ENCODE peak calls at places on chromosomes 5 and 9, in five cellular contexts. One of them, this sample, is unnamed.
A peak's percentile ranks its signal among the peaks of the same experiment; 100 is the strongest.

GRCh38 chr9:35075358-35075757 is 2.9 kb upstream of the VCP start:
- DNase-seq in gastrocnemius medialis: no peak
- DNase-seq in sigmoid colon: peak; percentile 57
- DNase-seq in stomach: no peak
- DNase-seq in right lobe of liver: no peak
- DNase-seq in this sample: no peak

GRCh38 chr5:141914154-141914743 is 9.4 kb upstream of the DELE1 start:
- DNase-seq in gastrocnemius medialis: no peak
- DNase-seq in sigmoid colon: peak; percentile 71
- DNase-seq in stomach: peak; percentile 46
- DNase-seq in right lobe of liver: peak; percentile 67
- DNase-seq in this sample: no peak

GRCh38 chr5:180591249-180591887 is at the start of gene SCGB3A1:
- DNase-seq in gastrocnemius medialis: no peak
- DNase-seq in sigmoid colon: peak; percentile 59
- DNase-seq in stomach: no peak
- DNase-seq in right lobe of liver: peak; percentile 23
- DNase-seq in this sample: no peak

GRCh38 chr9:98834386-98834785 is 26.9 kb downstream of the GALNT12 start:
- DNase-seq in gastrocnemius medialis: no peak
- DNase-seq in sigmoid colon: no peak
- DNase-seq in stomach: no peak
- DNase-seq in right lobe of liver: no peak
- DNase-seq in this sample: no peak

GRCh38 chr9:92961627-92962302 is 14.4 kb downstream of the FGD3 start:
- DNase-seq in gastrocnemius medialis: no peak
- DNase-seq in sigmoid colon: no peak
- DNase-seq in stomach: peak; percentile 26
- DNase-seq in right lobe of liver: no peak
- DNase-seq in this sample: no peak

GRCh38 chr5:58019614-58020013 is 440.3 kb downstream of the PLK2 start:
- DNase-seq in gastrocnemius medialis: peak; percentile 61
- DNase-seq in sigmoid colon: no peak
- DNase-seq in stomach: peak; percentile 27
- DNase-seq in right lobe of liver: peak; percentile 44
- DNase-seq in this sample: no peak

GRCh38 chr9:115362101-115362500 is 244.1 kb upstream of the TNC start:
- DNase-seq in gastrocnemius medialis: no peak
- DNase-seq in sigmoid colon: no peak
- DNase-seq in stomach: no peak
- DNase-seq in right lobe of liver: no peak
- DNase-seq in this sample: no peak

GRCh38 chr9:70133253-70134208 is 89.9 kb downstream of the MAMDC2 start:
- DNase-seq in gastrocnemius medialis: no peak
- DNase-seq in sigmoid colon: no peak
- DNase-seq in stomach: no peak
- DNase-seq in right lobe of liver: no peak
- DNase-seq in this sample: no peak

GRCh38 chr9:115923410-115923809 is 230.2 kb upstream of the PAPPA start:
- DNase-seq in gastrocnemius medialis: no peak
- DNase-seq in sigmoid colon: no peak
- DNase-seq in stomach: no peak
- DNase-seq in right lobe of liver: no peak
- DNase-seq in this sample: no peak

GRCh38 chr9:122219856-122220672 is 8.7 kb downstream of the LHX6 start:
- DNase-seq in gastrocnemius medialis: no peak
- DNase-seq in sigmoid colon: no peak
- DNase-seq in stomach: no peak
- DNase-seq in right lobe of liver: no peak
- DNase-seq in this sample: no peak

GRCh38 chr5:78367318-78367991 is 7.0 kb downstream of the SCAMP1 start:
- DNase-seq in gastrocnemius medialis: no peak
- DNase-seq in sigmoid colon: no peak
- DNase-seq in stomach: no peak
- DNase-seq in right lobe of liver: no peak
- DNase-seq in this sample: no peak

GRCh38 chr9:24127519-24127918 is 301.5 kb upstream of the ELAVL2 start:
- DNase-seq in gastrocnemius medialis: no peak
- DNase-seq in sigmoid colon: no peak
- DNase-seq in stomach: no peak
- DNase-seq in right lobe of liver: no peak
- DNase-seq in this sample: no peak

GRCh38 chr5:57841671-57842375 is 359.2 kb upstream of the ACTBL2 start:
- DNase-seq in gastrocnemius medialis: no peak
- DNase-seq in sigmoid colon: no peak
- DNase-seq in stomach: no peak
- DNase-seq in right lobe of liver: no peak
- DNase-seq in this sample: peak; percentile 99

GRCh38 chr5:8895599-8895998 is 650.3 kb downstream of the SEMA5A start:
- DNase-seq in gastrocnemius medialis: no peak
- DNase-seq in sigmoid colon: no peak
- DNase-seq in stomach: no peak
- DNase-seq in right lobe of liver: no peak
- DNase-seq in this sample: no peak

GRCh38 chr9:114207034-114207815 is 51.9 kb downstream of the COL27A1 start:
- DNase-seq in gastrocnemius medialis: peak; percentile 95
- DNase-seq in sigmoid colon: peak; percentile 79
- DNase-seq in stomach: no peak
- DNase-seq in right lobe of liver: no peak
- DNase-seq in this sample: no peak

GRCh38 chr9:134606951-134607733 is 34.5 kb upstream of the COL5A1 start:
- DNase-seq in gastrocnemius medialis: no peak
- DNase-seq in sigmoid colon: no peak
- DNase-seq in stomach: peak; percentile 18
- DNase-seq in right lobe of liver: no peak
- DNase-seq in this sample: no peak

GRCh38 chr5:156479864-156480263 is 152.9 kb downstream of the SGCD start:
- DNase-seq in gastrocnemius medialis: peak; percentile 90
- DNase-seq in sigmoid colon: no peak
- DNase-seq in stomach: no peak
- DNase-seq in right lobe of liver: no peak
- DNase-seq in this sample: no peak

GRCh38 chr9:122076773-122077172 is 16.3 kb downstream of the TTLL11 start:
- DNase-seq in gastrocnemius medialis: no peak
- DNase-seq in sigmoid colon: no peak
- DNase-seq in stomach: no peak
- DNase-seq in right lobe of liver: no peak
- DNase-seq in this sample: no peak

GRCh38 chr5:150015415-150015814 is 14.9 kb downstream of the HMGXB3 start:
- DNase-seq in gastrocnemius medialis: no peak
- DNase-seq in sigmoid colon: no peak
- DNase-seq in stomach: no peak
- DNase-seq in right lobe of liver: no peak
- DNase-seq in this sample: no peak

GRCh38 chr5:89374818-89375521 is 492.0 kb upstream of the MEF2C start:
- DNase-seq in gastrocnemius medialis: no peak
- DNase-seq in sigmoid colon: no peak
- DNase-seq in stomach: no peak
- DNase-seq in right lobe of liver: no peak
- DNase-seq in this sample: no peak

GRCh38 chr9:135888766-135889394 is 18.5 kb downstream of the CAMSAP1 start:
- DNase-seq in gastrocnemius medialis: no peak
- DNase-seq in sigmoid colon: no peak
- DNase-seq in stomach: peak; percentile 24
- DNase-seq in right lobe of liver: no peak
- DNase-seq in this sample: no peak

GRCh38 chr9:23254404-23255184 is 571.4 kb downstream of the ELAVL2 start:
- DNase-seq in gastrocnemius medialis: no peak
- DNase-seq in sigmoid colon: no peak
- DNase-seq in stomach: no peak
- DNase-seq in right lobe of liver: no peak
- DNase-seq in this sample: no peak

GRCh38 chr5:178069909-178070308 is 43.4 kb upstream of the N4BP3 start:
- DNase-seq in gastrocnemius medialis: no peak
- DNase-seq in sigmoid colon: no peak
- DNase-seq in stomach: no peak
- DNase-seq in right lobe of liver: no peak
- DNase-seq in this sample: no peak
- H3K4me3 ChIP-seq in gastrocnemius medialis: no peak overlapping the region
- H3K4me3 ChIP-seq in sigmoid colon: no peak overlapping the region
- H3K4me3 ChIP-seq in stomach: no peak overlapping the region
- H3K4me3 ChIP-seq in right lobe of liver: no peak overlapping the region
- H3K4me3 ChIP-seq in this sample: no peak overlapping the region

GRCh38 chr5:143714629-143715028 is 97.3 kb upstream of the HMHB1 start:
- DNase-seq in gastrocnemius medialis: no peak
- DNase-seq in sigmoid colon: no peak
- DNase-seq in stomach: no peak
- DNase-seq in right lobe of liver: no peak
- DNase-seq in this sample: no peak

GRCh38 chr5:143713331-143714032 is 98.5 kb upstream of the HMHB1 start:
- DNase-seq in gastrocnemius medialis: no peak
- DNase-seq in sigmoid colon: no peak
- DNase-seq in stomach: no peak
- DNase-seq in right lobe of liver: no peak
- DNase-seq in this sample: no peak

GRCh38 chr5:143716856-143717255 is 95.1 kb upstream of the HMHB1 start:
- DNase-seq in gastrocnemius medialis: no peak
- DNase-seq in sigmoid colon: no peak
- DNase-seq in stomach: no peak
- DNase-seq in right lobe of liver: no peak
- DNase-seq in this sample: no peak

GRCh38 chr5:143720689-143721088 is 91.3 kb upstream of the HMHB1 start:
- DNase-seq in gastrocnemius medialis: no peak
- DNase-seq in sigmoid colon: no peak
- DNase-seq in stomach: no peak
- DNase-seq in right lobe of liver: no peak
- DNase-seq in this sample: no peak

GRCh38 chr5:143717400-143717799 is 94.6 kb upstream of the HMHB1 start:
- DNase-seq in gastrocnemius medialis: no peak
- DNase-seq in sigmoid colon: no peak
- DNase-seq in stomach: no peak
- DNase-seq in right lobe of liver: no peak
- DNase-seq in this sample: no peak
- TF ChIP-seq CTCF in gastrocnemius medialis: no peak
- TF ChIP-seq CTCF in sigmoid colon: no peak
- TF ChIP-seq CTCF in stomach: no peak
- TF ChIP-seq CTCF in right lobe of liver: no peak
- TF ChIP-seq CTCF in this sample: no peak

DNA sequence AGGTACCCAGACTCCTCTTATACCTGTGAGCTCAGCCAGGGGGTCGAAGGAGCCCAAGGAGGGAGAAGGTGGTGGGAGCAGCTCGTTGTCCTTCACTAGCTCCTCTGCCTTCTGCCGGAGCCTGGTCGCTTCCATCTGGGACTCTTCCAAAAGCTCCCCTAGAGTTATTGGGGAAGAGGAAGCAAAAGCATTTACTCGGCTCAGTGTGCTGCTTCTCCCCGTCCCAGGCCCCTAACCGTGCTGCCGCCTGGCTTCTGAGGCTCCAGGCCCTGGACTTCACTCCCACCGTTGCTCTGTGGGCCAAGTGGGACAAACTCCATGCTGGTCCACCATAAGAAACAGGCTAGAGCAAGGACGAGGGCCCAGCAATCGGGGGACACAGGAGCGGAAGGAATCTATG is 17.2 kb downstream of the TNIP1 start:
- DNase-seq in gastrocnemius medialis: no peak
- DNase-seq in sigmoid colon: no peak
- DNase-seq in stomach: no peak
- DNase-seq in right lobe of liver: no peak
- DNase-seq in this sample: no peak
- H3K4me3 ChIP-seq in gastrocnemius medialis: peak overlapping the region; percentile 3
- H3K4me3 ChIP-seq in sigmoid colon: no peak overlapping the region
- H3K4me3 ChIP-seq in stomach: no peak overlapping the region
- H3K4me3 ChIP-seq in right lobe of liver: no peak overlapping the region
- H3K4me3 ChIP-seq in this sample: no peak overlapping the region

GRCh38 chr5:10876345-10876744 is 115.3 kb upstream of the DAP start:
- DNase-seq in gastrocnemius medialis: no peak
- DNase-seq in sigmoid colon: no peak
- DNase-seq in stomach: no peak
- DNase-seq in right lobe of liver: no peak
- DNase-seq in this sample: no peak
- TF ChIP-seq CTCF in gastrocnemius medialis: no peak
- TF ChIP-seq CTCF in sigmoid colon: no peak
- TF ChIP-seq CTCF in stomach: no peak
- TF ChIP-seq CTCF in right lobe of liver: no peak
- TF ChIP-seq CTCF in this sample: no peak

GRCh38 chr9:97053717-97054116 is 14.8 kb upstream of the CTSV start:
- DNase-seq in gastrocnemius medialis: no peak
- DNase-seq in sigmoid colon: no peak
- DNase-seq in stomach: no peak
- DNase-seq in right lobe of liver: no peak
- DNase-seq in this sample: no peak

GRCh38 chr9:97057651-97058050 is 18.7 kb upstream of the CTSV start:
- DNase-seq in gastrocnemius medialis: no peak
- DNase-seq in sigmoid colon: no peak
- DNase-seq in stomach: no peak
- DNase-seq in right lobe of liver: no peak
- DNase-seq in this sample: no peak

DNA sequence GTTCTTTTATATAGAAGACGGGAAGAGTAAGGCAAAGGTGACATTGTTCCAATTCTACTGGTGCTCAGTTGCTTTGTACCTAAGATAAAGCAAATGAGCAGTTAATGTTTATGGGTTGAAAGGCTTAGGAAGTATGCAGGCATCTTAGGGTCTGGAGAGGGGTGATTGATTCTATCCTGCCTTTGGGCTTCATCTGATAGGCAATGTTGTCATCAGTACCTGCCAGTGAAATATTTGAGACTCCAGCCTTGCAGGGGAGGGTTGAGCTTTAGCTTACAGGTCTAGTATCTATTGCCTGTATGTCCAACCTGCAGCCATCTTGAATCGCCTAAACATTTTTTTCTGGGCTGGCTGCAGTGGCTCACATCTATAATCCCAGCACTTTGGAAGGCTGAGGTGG is 13.8 kb upstream of the CTSV start:
- DNase-seq in gastrocnemius medialis: no peak
- DNase-seq in sigmoid colon: no peak
- DNase-seq in stomach: no peak
- DNase-seq in right lobe of liver: no peak
- DNase-seq in this sample: no peak
- H3K4me3 ChIP-seq in gastrocnemius medialis: no peak overlapping the region
- H3K4me3 ChIP-seq in sigmoid colon: no peak overlapping the region
- H3K4me3 ChIP-seq in stomach: no peak overlapping the region
- H3K4me3 ChIP-seq in right lobe of liver: no peak overlapping the region
- H3K4me3 ChIP-seq in this sample: no peak overlapping the region

DNA sequence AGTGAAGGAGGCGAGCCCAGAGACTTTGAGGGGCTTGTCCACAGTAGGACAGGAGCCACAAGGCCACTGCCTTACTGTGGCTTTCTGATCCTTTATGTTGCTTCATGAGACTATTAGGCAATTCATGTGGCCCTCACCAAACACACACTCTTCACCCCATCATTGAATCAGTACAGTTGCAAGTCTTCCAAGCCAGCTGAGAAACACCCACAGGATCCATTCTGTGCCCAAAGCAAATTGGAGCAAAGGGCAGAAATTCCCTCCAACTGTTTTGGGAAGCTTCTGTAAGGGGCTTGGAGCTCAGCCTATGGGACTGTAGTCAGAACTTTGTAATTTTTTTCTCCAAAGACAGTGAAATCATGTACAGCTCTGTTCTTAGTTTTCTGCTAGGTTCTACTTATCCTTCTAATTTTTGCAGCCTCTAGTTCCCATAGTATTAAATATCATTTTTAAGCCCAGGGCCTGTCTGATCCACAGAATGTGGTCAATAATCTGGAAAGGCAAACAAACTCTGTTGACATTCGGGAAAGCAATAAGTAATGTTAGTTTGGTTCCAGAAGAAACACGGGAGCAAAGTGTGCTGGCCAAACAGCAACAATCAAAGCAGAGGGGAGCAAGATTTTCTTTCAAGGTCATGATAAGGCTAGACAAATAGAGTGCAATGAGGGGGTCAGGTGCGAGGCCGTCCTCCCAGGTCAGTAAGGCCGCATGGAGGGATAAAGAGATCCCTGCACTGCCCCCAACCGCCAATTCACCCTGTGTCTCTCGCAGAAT is 47.0 kb downstream of the UBE2QL1 start:
- DNase-seq in gastrocnemius medialis: no peak
- DNase-seq in sigmoid colon: no peak
- DNase-seq in stomach: peak; percentile 44
- DNase-seq in right lobe of liver: peak; percentile 27
- DNase-seq in this sample: no peak
- TF ChIP-seq CTCF in gastrocnemius medialis: no peak
- TF ChIP-seq CTCF in sigmoid colon: no peak
- TF ChIP-seq CTCF in stomach: no peak
- TF ChIP-seq CTCF in right lobe of liver: no peak
- TF ChIP-seq CTCF in this sample: no peak